ENCODE peak calls at places on chromosomes 2 and 18, in four cellular contexts. W is NCI-H1092 treated with DMSO at 0.1 percent for 48 hours, T is NCI-H748 treated with DMSO at 0.1 percent for 48 hours, A is heart left ventricle. J is an unnamed sample.

GRCh38 chr2:78024991-78025390 is 502.8 kb upstream of the LRRTM4 start:
- DNase-seq in W (no peak), T (no peak), A (no peak), J (no peak)

GRCh38 chr2:181678033-181678586 is 2.2 kb downstream of the NEUROD1 start:
- DNase-seq in A (peak; percentile 68), W (no peak), T (no peak), J (no peak)

GRCh38 chr2:172196768-172197322 is 94.1 kb upstream of the DLX2 start:
- DNase-seq in W (no peak), A (peak; percentile 65), T (no peak), J (no peak)

GRCh38 chr2:218393750-218394290 is 5.8 kb upstream of the CTDSP1 start:
- DNase-seq in A (no peak), T (no peak), W (no peak), J (no peak)

GRCh38 chr18:46297621-46298020 is 193.4 kb downstream of the HAUS1 start:
- DNase-seq in W (no peak), T (no peak), A (no peak), J (no peak)

GRCh38 chr18:78685980-78686530 is 293.6 kb upstream of the SALL3 start:
- DNase-seq in A (no peak), W (no peak), T (no peak), J (no peak)

GRCh38 chr2:75596784-75597183 is 36.0 kb upstream of the EVA1A start:
- DNase-seq in A (no peak), W (no peak), T (no peak), J (no peak)

GRCh38 chr18:28065031-28065792 is 111.7 kb downstream of the CDH2 start:
- DNase-seq in T (no peak), A (no peak), W (no peak), J (peak; percentile 30)

GRCh38 chr2:230416061-230416721 is at the start of gene SP100:
- DNase-seq in A (peak; percentile 88), W (no peak), T (no peak), J (no peak)

GRCh38 chr2:224024270-224024669 is 14.8 kb downstream of the SERPINE2 start:
- DNase-seq in T (no peak), A (no peak), W (no peak), J (no peak)

GRCh38 chr2:101265893-101266499 is 13.3 kb downstream of the CNOT11 start:
- DNase-seq in T (no peak), A (no peak), W (no peak), J (no peak)

GRCh38 chr2:191228861-191229260 is 16.3 kb upstream of the MYO1B start:
- DNase-seq in A (no peak), W (no peak), T (no peak), J (no peak)

GRCh38 chr18:6752200-6752873 is 22.8 kb downstream of the ARHGAP28 start:
- DNase-seq in T (no peak), A (no peak), W (no peak), J (no peak)

GRCh38 chr2:18171191-18172139 is 293.0 kb downstream of the KCNS3 start:
- DNase-seq in W (no peak), T (no peak), A (no peak), J (no peak)

GRCh38 chr2:160022162-160022561 is 40.3 kb downstream of the PLA2R1 start:
- DNase-seq in T (no peak), W (no peak), A (no peak), J (no peak)

GRCh38 chr2:70894765-70895164 is 40.9 kb upstream of the ATP6V1B1 start:
- DNase-seq in A (no peak), W (no peak), T (no peak), J (no peak)

GRCh38 chr2:205563646-205564045 is 118.7 kb upstream of the NRP2 start:
- DNase-seq in W (no peak), A (peak; percentile 64), T (peak; percentile 17), J (no peak)

GRCh38 chr2:85668009-85668856 is at the start of gene SFTPB:
- DNase-seq in A (no peak), T (no peak), W (peak; percentile 16), J (no peak)

GRCh38 chr2:120238728-120239487 is 13.7 kb upstream of the RALB start:
- DNase-seq in W (no peak), A (no peak), T (no peak), J (no peak)

GRCh38 chr2:61185329-61185728 is 23.3 kb downstream of the C2orf74 start:
- DNase-seq in A (no peak), T (no peak), W (no peak), J (no peak)

GRCh38 chr2:224754129-224754528 is 38.0 kb upstream of the CCDC195 start:
- DNase-seq in A (no peak), W (no peak), T (no peak), J (no peak)

GRCh38 chr2:127106998-127107621 is at the start of gene BIN1:
- DNase-seq in T (peak; percentile 71), A (peak; percentile 92), W (peak; percentile 73), J (peak; percentile 80)

GRCh38 chr2:154386186-154386585 is 312.3 kb upstream of the KCNJ3 start:
- DNase-seq in T (no peak), A (no peak), W (no peak), J (no peak)

GRCh38 chr2:218745559-218746469 is 35.2 kb downstream of the TTLL4 start:
- DNase-seq in W (no peak), T (no peak), A (peak; percentile 67), J (no peak)

GRCh38 chr2:108320326-108320932 is 31.7 kb downstream of the SULT1C2 start:
- DNase-seq in T (no peak), W (no peak), A (no peak), J (no peak)

GRCh38 chr2:138476940-138477339 is 24.6 kb upstream of the SPOPL start:
- DNase-seq in A (no peak), T (no peak), W (no peak), J (no peak)

GRCh38 chr2:230324503-230324902 is 2.5 kb upstream of the SP140L start:
- DNase-seq in T (no peak), A (no peak), W (no peak), J (no peak)

GRCh38 chr2:20400787-20401494 is 45.9 kb upstream of the RHOB start:
- DNase-seq in T (no peak), W (no peak), A (no peak), J (no peak)

GRCh38 chr2:70939001-70939846 is 3.5 kb downstream of the ATP6V1B1 start:
- DNase-seq in W (no peak), A (no peak), T (no peak), J (no peak)

GRCh38 chr18:11147371-11147860 is 2.0 kb downstream of the PIEZO2 start:
- DNase-seq in W (no peak), A (no peak), T (no peak), J (no peak)

GRCh38 chr18:79387214-79387613 is 8.5 kb upstream of the NFATC1 start:
- DNase-seq in A (no peak), W (no peak), T (no peak), J (no peak)

GRCh38 chr2:17319090-17319489 is 199.2 kb downstream of the RAD51AP2 start:
- DNase-seq in T (no peak), A (no peak), W (no peak), J (no peak)

GRCh38 chr2:109516445-109517117 is 97.2 kb downstream of the SEPTIN10 start:
- DNase-seq in W (peak; percentile 25), A (peak; percentile 75), T (no peak), J (no peak)